ENCODE peak calls at places on chromosomes 7 and 10, in six cellular contexts. P, A, D, Z, E and C are unnamed samples.
A peak's percentile ranks its signal among the peaks of the same experiment; 100 is the strongest.

GRCh38 chr7:44269417-44269816 is 56.0 kb downstream of the CAMK2B start:
- DNase-seq in E (no peak), D (no peak), P (no peak), A (no peak), Z (no peak), C (no peak)

GRCh38 chr10:43970018-43970698 is 321.5 kb upstream of the ZNF32 start:
- DNase-seq in E (no peak), Z (no peak), A (no peak), D (no peak), P (no peak), C (no peak)

GRCh38 chr7:110291430-110291829 is 799.5 kb upstream of the LRRN3 start:
- DNase-seq in E (no peak), Z (no peak), D (no peak), P (no peak), A (no peak), C (no peak)

GRCh38 chr10:59372543-59372942 is 10.2 kb upstream of the FAM13C start:
- DNase-seq in Z (no peak), D (peak; percentile 55), E (no peak), P (no peak), A (no peak), C (peak; percentile 46)

GRCh38 chr7:119783799-119784198 is 489.2 kb upstream of the KCND2 start:
- DNase-seq in Z (no peak), P (peak; percentile 30), D (peak; percentile 35), E (no peak), A (no peak), C (peak; percentile 44)

GRCh38 chr10:131195552-131196159 is 115.9 kb downstream of the TCERG1L start:
- DNase-seq in E (peak; percentile 56), P (no peak), D (no peak), A (peak; percentile 46), Z (no peak), C (no peak)

GRCh38 chr7:140155428-140155827 is 21.4 kb downstream of the KDM7A start:
- DNase-seq in A (no peak), P (no peak), Z (no peak), E (no peak), D (no peak), C (no peak)

GRCh38 chr10:98638920-98639319 is 192.2 kb upstream of the HPS1 start:
- DNase-seq in A (no peak), E (no peak), D (no peak), P (no peak), Z (no peak), C (no peak)

GRCh38 chr7:92808006-92808405 is 28.4 kb downstream of the CDK6 start:
- DNase-seq in Z (no peak), A (no peak), P (no peak), D (no peak), E (no peak), C (peak; percentile 51)

GRCh38 chr7:92811158-92811557 is 25.2 kb downstream of the CDK6 start:
- DNase-seq in Z (no peak), A (no peak), P (no peak), E (no peak), D (no peak), C (no peak)

GRCh38 chr7:92808635-92809034 is 27.7 kb downstream of the CDK6 start:
- DNase-seq in D (no peak), Z (no peak), E (no peak), A (no peak), P (no peak), C (peak; percentile 70)

GRCh38 chr7:92810242-92810611 is 26.1 kb downstream of the CDK6 start:
- DNase-seq in D (peak; percentile 66), P (no peak), E (no peak), A (no peak), Z (no peak), C (peak; percentile 55)

GRCh38 chr7:92809397-92810241 is 26.8 kb downstream of the CDK6 start:
- DNase-seq in D (peak; percentile 96), Z (peak; percentile 59), E (peak; percentile 79), A (no peak), P (peak; percentile 89), C (peak; percentile 97)
- H3K4me3 ChIP-seq in D (peak overlapping the region; percentile 20), Z (no peak overlapping the region), E (no peak overlapping the region), A (peak overlapping the region; percentile 6), P (peak overlapping the region; percentile 31), C (no peak overlapping the region)

DNA sequence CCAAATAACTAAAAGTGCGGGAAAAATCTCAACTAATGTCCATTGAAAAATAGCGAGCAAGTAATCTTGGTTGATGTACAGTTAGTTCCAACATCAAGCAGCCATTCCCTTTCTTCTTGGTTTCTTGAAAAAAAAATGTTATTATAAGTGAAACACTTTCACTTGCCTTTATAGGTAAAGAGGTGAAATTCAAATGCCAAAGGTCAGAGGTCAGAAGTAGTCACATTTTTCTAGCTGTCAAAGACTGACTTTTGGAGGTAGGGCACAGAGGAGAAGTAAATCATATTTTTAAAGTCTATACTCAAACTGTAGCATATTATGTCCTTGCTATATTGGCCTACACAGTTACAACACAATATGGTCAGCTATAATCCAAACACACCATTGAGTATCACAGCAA is 62.3 kb downstream of the CHCHD3 start:
- DNase-seq in Z (no peak), E (no peak), A (no peak), D (no peak), P (no peak), C (no peak)
- TF ChIP-seq CTCF in Z (no peak), E (no peak), A (no peak), D (no peak), P (no peak), C (no peak)

GRCh38 chr7:7817748-7818147 is 99.3 kb upstream of the RPA3 start:
- DNase-seq in P (no peak), E (no peak), A (no peak), D (no peak), Z (no peak), C (no peak)
- H3K4me3 ChIP-seq in P (no peak overlapping the region), E (no peak overlapping the region), A (no peak overlapping the region), D (no peak overlapping the region), Z (no peak overlapping the region), C (no peak overlapping the region)

GRCh38 chr10:126088144-126088543 is 191.8 kb downstream of the FANK1 start:
- DNase-seq in P (no peak), A (no peak), D (peak; percentile 59), Z (no peak), E (no peak), C (peak; percentile 78)
- TF ChIP-seq CTCF in P (no peak), A (no peak), D (no peak), Z (no peak), E (no peak), C (peak; percentile 46)

GRCh38 chr10:13700461-13701144 is 113.8 kb downstream of the PRPF18 start:
- DNase-seq in A (no peak), D (no peak), Z (no peak), P (no peak), E (no peak), C (no peak)
- H3K4me3 ChIP-seq in A (no peak overlapping the region), D (no peak overlapping the region), Z (no peak overlapping the region), P (no peak overlapping the region), E (no peak overlapping the region), C (no peak overlapping the region)